ENCODE peak calls at places on chromosomes 4 and X, in five cellular contexts. One of them, this sample, is unnamed.

GRCh38 chrX:151806967-151807540 is 72.5 kb downstream of the CNGA2 start:
- DNase-seq in tibial artery: no peak
- DNase-seq in endothelial cell of umbilical vein: no peak
- DNase-seq in heart right ventricle: no peak
- DNase-seq in sigmoid colon: no peak
- DNase-seq in this sample: no peak

GRCh38 chrX:8846271-8846670 is 45.1 kb upstream of the FAM9A start:
- DNase-seq in tibial artery: no peak
- DNase-seq in endothelial cell of umbilical vein: no peak
- DNase-seq in heart right ventricle: no peak
- DNase-seq in sigmoid colon: no peak
- DNase-seq in this sample: no peak

GRCh38 chr4:147318581-147318980 is 162.3 kb upstream of the EDNRA start:
- DNase-seq in tibial artery: no peak
- DNase-seq in endothelial cell of umbilical vein: no peak
- DNase-seq in heart right ventricle: no peak
- DNase-seq in sigmoid colon: no peak
- DNase-seq in this sample: no peak

GRCh38 chrX:1205681-1206611 is 6.5 kb downstream of the CRLF2 start:
- DNase-seq in tibial artery: no peak
- DNase-seq in endothelial cell of umbilical vein: peak; percentile 65
- DNase-seq in heart right ventricle: no peak
- DNase-seq in sigmoid colon: peak; percentile 13
- DNase-seq in this sample: peak; percentile 29

GRCh38 chr4:100061835-100062234 is 111.8 kb upstream of the H2AZ1 start:
- DNase-seq in tibial artery: no peak
- DNase-seq in endothelial cell of umbilical vein: no peak
- DNase-seq in heart right ventricle: no peak
- DNase-seq in sigmoid colon: no peak
- DNase-seq in this sample: no peak

GRCh38 chrX:72142094-72142843 is 10.6 kb upstream of the RTL5 start:
- DNase-seq in tibial artery: no peak
- DNase-seq in endothelial cell of umbilical vein: no peak
- DNase-seq in heart right ventricle: no peak
- DNase-seq in sigmoid colon: no peak
- DNase-seq in this sample: no peak

GRCh38 chr4:7959066-7959465 is 19.4 kb upstream of the AFAP1 start:
- DNase-seq in tibial artery: no peak
- DNase-seq in endothelial cell of umbilical vein: no peak
- DNase-seq in heart right ventricle: no peak
- DNase-seq in sigmoid colon: no peak
- DNase-seq in this sample: no peak

GRCh38 chrX:87005183-87005582 is 512.4 kb upstream of the KLHL4 start:
- DNase-seq in tibial artery: no peak
- DNase-seq in endothelial cell of umbilical vein: no peak
- DNase-seq in heart right ventricle: no peak
- DNase-seq in sigmoid colon: no peak
- DNase-seq in this sample: no peak

GRCh38 chr4:156946508-156947197 is 24.9 kb downstream of the PDGFC start:
- DNase-seq in tibial artery: no peak
- DNase-seq in endothelial cell of umbilical vein: peak; percentile 89
- DNase-seq in heart right ventricle: no peak
- DNase-seq in sigmoid colon: peak; percentile 79
- DNase-seq in this sample: no peak

GRCh38 chr4:69532125-69532524 is 36.4 kb upstream of the UGT2B4 start:
- DNase-seq in tibial artery: no peak
- DNase-seq in endothelial cell of umbilical vein: no peak
- DNase-seq in heart right ventricle: no peak
- DNase-seq in sigmoid colon: no peak
- DNase-seq in this sample: no peak

GRCh38 chrX:2457289-2458133 is 43.3 kb downstream of the DHRSX start:
- DNase-seq in tibial artery: no peak
- DNase-seq in endothelial cell of umbilical vein: no peak
- DNase-seq in heart right ventricle: no peak
- DNase-seq in sigmoid colon: no peak
- DNase-seq in this sample: no peak

GRCh38 chr4:6466756-6467381 is 5.5 kb downstream of the PPP2R2C start:
- DNase-seq in tibial artery: no peak
- DNase-seq in endothelial cell of umbilical vein: no peak
- DNase-seq in heart right ventricle: no peak
- DNase-seq in sigmoid colon: peak; percentile 30
- DNase-seq in this sample: no peak

GRCh38 chrX:125205084-125205917 is 114.4 kb upstream of the TEX13C start:
- DNase-seq in tibial artery: peak; percentile 78
- DNase-seq in endothelial cell of umbilical vein: no peak
- DNase-seq in heart right ventricle: peak; percentile 34
- DNase-seq in sigmoid colon: peak; percentile 76
- DNase-seq in this sample: peak; percentile 64

GRCh38 chr4:105146286-105147219 is at the start of gene TET2:
- DNase-seq in tibial artery: peak; percentile 85
- DNase-seq in endothelial cell of umbilical vein: peak; percentile 90
- DNase-seq in heart right ventricle: peak; percentile 79
- DNase-seq in sigmoid colon: peak; percentile 83
- DNase-seq in this sample: peak; percentile 67

GRCh38 chrX:117959045-117959444 is 157.6 kb downstream of the KLHL13 start:
- DNase-seq in tibial artery: no peak
- DNase-seq in endothelial cell of umbilical vein: no peak
- DNase-seq in heart right ventricle: no peak
- DNase-seq in sigmoid colon: no peak
- DNase-seq in this sample: no peak

GRCh38 chr4:145938618-145939177 is at the start of gene ZNF827:
- DNase-seq in tibial artery: peak; percentile 83
- DNase-seq in endothelial cell of umbilical vein: peak; percentile 76
- DNase-seq in heart right ventricle: peak; percentile 55
- DNase-seq in sigmoid colon: peak; percentile 84
- DNase-seq in this sample: peak; percentile 75

GRCh38 chrX:78517124-78517523 is 142.0 kb downstream of the RTL3 start:
- DNase-seq in tibial artery: no peak
- DNase-seq in endothelial cell of umbilical vein: no peak
- DNase-seq in heart right ventricle: no peak
- DNase-seq in sigmoid colon: no peak
- DNase-seq in this sample: no peak

GRCh38 chrX:42289492-42290385 is 366.4 kb upstream of the CASK start:
- DNase-seq in tibial artery: no peak
- DNase-seq in endothelial cell of umbilical vein: no peak
- DNase-seq in heart right ventricle: no peak
- DNase-seq in sigmoid colon: no peak
- DNase-seq in this sample: no peak

GRCh38 chr4:13248621-13249298 is 235.4 kb downstream of the RAB28 start:
- DNase-seq in tibial artery: no peak
- DNase-seq in endothelial cell of umbilical vein: no peak
- DNase-seq in heart right ventricle: no peak
- DNase-seq in sigmoid colon: no peak
- DNase-seq in this sample: no peak
- TF ChIP-seq CTCF in tibial artery: no peak
- TF ChIP-seq CTCF in endothelial cell of umbilical vein: no peak
- TF ChIP-seq CTCF in heart right ventricle: peak; percentile 30
- TF ChIP-seq CTCF in sigmoid colon: no peak
- TF ChIP-seq CTCF in this sample: no peak

GRCh38 chrX:150573702-150574101 is 5.3 kb downstream of the MTM1 start:
- DNase-seq in tibial artery: no peak
- DNase-seq in endothelial cell of umbilical vein: no peak
- DNase-seq in heart right ventricle: no peak
- DNase-seq in sigmoid colon: no peak
- DNase-seq in this sample: no peak

GRCh38 chrX:150581093-150581775 is 12.8 kb downstream of the MTM1 start:
- DNase-seq in tibial artery: no peak
- DNase-seq in endothelial cell of umbilical vein: peak; percentile 11
- DNase-seq in heart right ventricle: no peak
- DNase-seq in sigmoid colon: no peak
- DNase-seq in this sample: no peak

GRCh38 chrX:150575415-150575814 is 7.0 kb downstream of the MTM1 start:
- DNase-seq in tibial artery: no peak
- DNase-seq in endothelial cell of umbilical vein: no peak
- DNase-seq in heart right ventricle: no peak
- DNase-seq in sigmoid colon: no peak
- DNase-seq in this sample: no peak

GRCh38 chrX:150574824-150575409 is 6.5 kb downstream of the MTM1 start:
- DNase-seq in tibial artery: no peak
- DNase-seq in endothelial cell of umbilical vein: no peak
- DNase-seq in heart right ventricle: no peak
- DNase-seq in sigmoid colon: no peak
- DNase-seq in this sample: no peak

GRCh38 chrX:150577174-150577573 is 8.8 kb downstream of the MTM1 start:
- DNase-seq in tibial artery: no peak
- DNase-seq in endothelial cell of umbilical vein: no peak
- DNase-seq in heart right ventricle: no peak
- DNase-seq in sigmoid colon: no peak
- DNase-seq in this sample: no peak
- H3K4me1 ChIP-seq in tibial artery: no peaks in the 10 kb centered on the region
- H3K4me1 ChIP-seq in endothelial cell of umbilical vein: peaks cover 11% of the 10 kb centered on the region
- H3K4me1 ChIP-seq in heart right ventricle: peaks cover 7% of the 10 kb centered on the region
- H3K4me1 ChIP-seq in sigmoid colon: no peaks in the 10 kb centered on the region
- H3K4me1 ChIP-seq in this sample: no peaks in the 10 kb centered on the region

DNA sequence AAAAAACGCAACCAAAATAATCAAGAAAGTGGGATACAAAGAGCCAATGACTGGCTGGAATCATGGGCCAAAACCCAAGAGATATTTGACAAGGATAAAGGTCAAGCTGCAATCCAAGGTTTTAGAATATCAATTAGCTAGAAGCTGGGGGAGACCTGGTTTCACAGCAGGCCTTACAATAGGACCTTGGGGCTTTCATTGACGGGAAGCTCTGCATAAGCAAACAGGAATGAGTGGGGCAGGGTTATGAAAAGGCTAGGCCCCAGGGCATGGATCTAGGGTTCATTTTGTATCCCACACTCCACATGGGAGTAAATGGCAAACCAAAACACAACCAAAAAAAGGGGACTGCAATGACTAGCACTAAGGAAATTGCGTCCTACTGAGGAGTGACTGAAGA is 215.3 kb downstream of the HS6ST2 start:
- DNase-seq in tibial artery: no peak
- DNase-seq in endothelial cell of umbilical vein: no peak
- DNase-seq in heart right ventricle: no peak
- DNase-seq in sigmoid colon: no peak
- DNase-seq in this sample: no peak
- H3K4me3 ChIP-seq in tibial artery: no peak overlapping the region
- H3K4me3 ChIP-seq in endothelial cell of umbilical vein: no peak overlapping the region
- H3K4me3 ChIP-seq in heart right ventricle: no peak overlapping the region
- H3K4me3 ChIP-seq in sigmoid colon: no peak overlapping the region
- H3K4me3 ChIP-seq in this sample: no peak overlapping the region

GRCh38 chrX:119648421-119648775 is 42.2 kb upstream of the NKRF start:
- DNase-seq in tibial artery: no peak
- DNase-seq in endothelial cell of umbilical vein: peak; percentile 24
- DNase-seq in heart right ventricle: no peak
- DNase-seq in sigmoid colon: no peak
- DNase-seq in this sample: no peak

GRCh38 chrX:119659522-119659921 is 33.4 kb downstream of the SEPTIN6 start:
- DNase-seq in tibial artery: no peak
- DNase-seq in endothelial cell of umbilical vein: no peak
- DNase-seq in heart right ventricle: no peak
- DNase-seq in sigmoid colon: no peak
- DNase-seq in this sample: no peak

GRCh38 chrX:119655125-119655524 is 37.8 kb downstream of the SEPTIN6 start:
- DNase-seq in tibial artery: no peak
- DNase-seq in endothelial cell of umbilical vein: peak; percentile 84
- DNase-seq in heart right ventricle: peak; percentile 22
- DNase-seq in sigmoid colon: no peak
- DNase-seq in this sample: no peak

GRCh38 chrX:119654112-119654531 is 38.8 kb downstream of the SEPTIN6 start:
- DNase-seq in tibial artery: no peak
- DNase-seq in endothelial cell of umbilical vein: no peak
- DNase-seq in heart right ventricle: peak; percentile 33
- DNase-seq in sigmoid colon: peak; percentile 87
- DNase-seq in this sample: no peak
- TF ChIP-seq CTCF in tibial artery: no peak
- TF ChIP-seq CTCF in endothelial cell of umbilical vein: no peak
- TF ChIP-seq CTCF in heart right ventricle: peak; percentile 13
- TF ChIP-seq CTCF in sigmoid colon: peak; percentile 30
- TF ChIP-seq CTCF in this sample: no peak

GRCh38 chr4:167218022-167218608 is 16.2 kb downstream of the SPOCK3 start:
- DNase-seq in tibial artery: no peak
- DNase-seq in endothelial cell of umbilical vein: no peak
- DNase-seq in heart right ventricle: no peak
- DNase-seq in sigmoid colon: no peak
- DNase-seq in this sample: no peak
- H3K4me1 ChIP-seq in tibial artery: no peaks in the 10 kb centered on the region
- H3K4me1 ChIP-seq in endothelial cell of umbilical vein: no peaks in the 10 kb centered on the region
- H3K4me1 ChIP-seq in heart right ventricle: no peaks in the 10 kb centered on the region
- H3K4me1 ChIP-seq in sigmoid colon: no peaks in the 10 kb centered on the region
- H3K4me1 ChIP-seq in this sample: no peaks in the 10 kb centered on the region

GRCh38 chr4:4260185-4260751 is 12.2 kb upstream of the TMEM128 start:
- DNase-seq in tibial artery: no peak
- DNase-seq in endothelial cell of umbilical vein: peak; percentile 50
- DNase-seq in heart right ventricle: no peak
- DNase-seq in sigmoid colon: no peak
- DNase-seq in this sample: no peak
- H3K4me3 ChIP-seq in tibial artery: no peak overlapping the region
- H3K4me3 ChIP-seq in endothelial cell of umbilical vein: no peak overlapping the region
- H3K4me3 ChIP-seq in heart right ventricle: no peak overlapping the region
- H3K4me3 ChIP-seq in sigmoid colon: no peak overlapping the region
- H3K4me3 ChIP-seq in this sample: no peak overlapping the region

DNA sequence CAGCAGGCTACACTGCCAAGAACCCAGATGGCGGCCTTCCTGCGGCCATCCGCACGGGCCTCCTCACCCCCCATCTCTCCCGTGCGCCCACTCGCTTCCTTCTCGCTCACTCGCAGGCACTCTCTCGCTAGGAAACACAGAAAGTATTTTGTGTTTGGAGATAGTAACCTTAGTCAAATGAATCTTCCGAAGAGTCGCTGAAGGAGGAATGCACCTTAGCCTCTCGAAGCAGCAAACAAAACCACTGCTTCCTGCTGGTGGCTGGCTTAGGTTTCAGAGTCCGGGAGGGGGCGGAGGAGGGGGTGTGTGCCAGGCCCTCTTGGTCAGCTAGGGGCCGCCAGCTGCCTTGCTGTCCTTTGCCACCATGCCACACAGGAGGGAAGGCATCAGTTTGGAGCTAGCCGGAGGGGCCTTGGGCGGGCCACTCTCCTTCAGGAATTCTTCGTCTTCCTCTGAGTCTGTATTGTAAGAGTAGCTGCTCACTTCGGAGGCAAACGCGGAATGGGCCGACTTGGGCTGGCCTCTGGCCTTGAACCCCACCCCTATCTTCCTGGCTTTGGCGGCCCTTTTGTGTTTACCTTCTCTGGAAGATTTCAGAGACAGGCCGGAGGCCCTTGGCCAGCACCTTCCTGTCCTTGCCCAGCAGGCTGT is 73.2 kb upstream of the UCP1 start:
- DNase-seq in tibial artery: no peak
- DNase-seq in endothelial cell of umbilical vein: no peak
- DNase-seq in heart right ventricle: no peak
- DNase-seq in sigmoid colon: no peak
- DNase-seq in this sample: no peak
- TF ChIP-seq CTCF in tibial artery: no peak
- TF ChIP-seq CTCF in endothelial cell of umbilical vein: peak; percentile 6
- TF ChIP-seq CTCF in heart right ventricle: no peak
- TF ChIP-seq CTCF in sigmoid colon: no peak
- TF ChIP-seq CTCF in this sample: no peak

GRCh38 chr4:2289955-2290333 is 28.0 kb upstream of the MXD4 start:
- DNase-seq in tibial artery: peak; percentile 58
- DNase-seq in endothelial cell of umbilical vein: no peak
- DNase-seq in heart right ventricle: no peak
- DNase-seq in sigmoid colon: peak; percentile 49
- DNase-seq in this sample: peak; percentile 69
- H3K4me1 ChIP-seq in tibial artery: no peaks in the 10 kb centered on the region
- H3K4me1 ChIP-seq in endothelial cell of umbilical vein: peaks cover 10% of the 10 kb centered on the region
- H3K4me1 ChIP-seq in heart right ventricle: no peaks in the 10 kb centered on the region
- H3K4me1 ChIP-seq in sigmoid colon: no peaks in the 10 kb centered on the region
- H3K4me1 ChIP-seq in this sample: no peaks in the 10 kb centered on the region

This sample was measured in pancreas.